ENCODE peak calls at places on chromosome 1, in nine cellular contexts. A is AG09309; L is stimulated activated CD4-positive, alpha-beta T cell treated with anti-CD3 and anti-CD28 coated beads, TNF-alpha, amount 100 ng/mL, for 1 hour; P is brain microvascular endothelial cell; N is HS-5; V is left colon; M is tibial artery; I is activated naive CD4-positive, alpha-beta T cell treated with anti-CD3 and anti-CD28 coated beads, Interleukin-2, amount 50 U/mL, for 16 hours; U is NCI-H82. B is an unnamed sample.

GRCh38 chr1:119228318-119228717 is 87.9 kb upstream of the WARS2 start:
- DNase-seq in A (no peak), N (no peak), V (no peak), I (no peak), M (no peak), P (no peak), U (no peak), L (no peak), B (no peak)

GRCh38 chr1:64986903-64987871 is 20.8 kb upstream of the JAK1 start:
- DNase-seq in M (no peak), N (no peak), U (no peak), A (no peak), V (peak), P (no peak), L (no peak), I (no peak), B (no peak)

GRCh38 chr1:226394461-226394860 is 13.4 kb downstream of the PARP1 start:
- DNase-seq in L (no peak), N (no peak), V (no peak), I (no peak), M (no peak), A (no peak), U (no peak), P (no peak), B (no peak)

GRCh38 chr1:32525053-32525452 is 14.2 kb upstream of the ZBTB8A start:
- DNase-seq in A (no peak), M (no peak), L (no peak), I (no peak), U (no peak), N (no peak), V (no peak), P (no peak), B (no peak)

GRCh38 chr1:209627349-209628196 is 24.7 kb downstream of the LAMB3 start:
- DNase-seq in A (no peak), P (peak), M (peak), I (peak), L (peak), N (no peak), V (peak), U (peak), B (peak)

GRCh38 chr1:76109404-76109803 is 34.9 kb downstream of the ST6GALNAC3 start:
- DNase-seq in V (no peak), M (no peak), P (no peak), N (no peak), L (no peak), I (no peak), U (no peak), A (no peak), B (no peak)

GRCh38 chr1:53587252-53587992 is 128.2 kb downstream of the DMRTB1 start:
- DNase-seq in U (peak), N (no peak), I (no peak), A (no peak), M (no peak), P (no peak), L (no peak), V (no peak), B (no peak)

GRCh38 chr1:174818951-174819350 is 180.8 kb upstream of the CACYBP start:
- DNase-seq in A (no peak), N (peak), P (peak), U (no peak), M (no peak), I (no peak), V (no peak), L (no peak), B (no peak)

GRCh38 chr1:209896346-209896745 is 41.7 kb upstream of the SYT14 start:
- DNase-seq in P (no peak), U (no peak), I (no peak), V (no peak), N (no peak), A (no peak), M (no peak), L (no peak), B (no peak)

B was measured in B cell.